ENCODE peak calls at places on chromosomes 6 and 20, in four cellular contexts. Y is neuronal stem cell, O is hepatocyte, L is HepG2. Z is an unnamed sample.
A peak's percentile ranks its signal among the peaks of the same experiment; 100 is the strongest.

GRCh38 chr6:77172578-77172977 is 290.7 kb downstream of the HTR1B start:
- DNase-seq in Y (no peak), O (no peak), L (no peak), Z (no peak)

GRCh38 chr6:112289039-112289566 is 34.7 kb upstream of the LAMA4 start:
- DNase-seq in Y (no peak), O (peak; percentile 74), L (no peak), Z (peak; percentile 33)

GRCh38 chr6:38131527-38131965 is 312.0 kb downstream of the ZFAND3 start:
- DNase-seq in Y (no peak), O (no peak), L (no peak), Z (no peak)

GRCh38 chr6:37222125-37222967 is 35.2 kb upstream of the TBC1D22B start:
- DNase-seq in Y (peak; percentile 87), O (peak; percentile 93), L (peak; percentile 91), Z (peak; percentile 97)

GRCh38 chr20:37630161-37630560 is 63.7 kb upstream of the CTNNBL1 start:
- DNase-seq in Y (no peak), O (peak; percentile 26), L (no peak), Z (no peak)

GRCh38 chr20:20890751-20891150 is 178.3 kb upstream of the RALGAPA2 start:
- DNase-seq in Y (no peak), O (no peak), L (no peak), Z (no peak)

GRCh38 chr20:52801628-52802006 is 170.5 kb upstream of the TSHZ2 start:
- DNase-seq in Y (no peak), O (no peak), L (no peak), Z (no peak)

GRCh38 chr6:37168809-37169457 is 1.0 kb upstream of the PIM1 start:
- DNase-seq in Y (no peak), O (no peak), L (no peak), Z (no peak)

GRCh38 chr6:160116411-160116810 is 5.2 kb upstream of the SLC22A1 start:
- DNase-seq in Y (no peak), O (no peak), L (no peak), Z (no peak)

GRCh38 chr20:39097889-39098288 is 135.7 kb downstream of the DHX35 start:
- DNase-seq in Y (no peak), O (no peak), L (no peak), Z (no peak)

GRCh38 chr6:85706272-85706671 is 63.6 kb upstream of the SYNCRIP start:
- DNase-seq in Y (no peak), O (no peak), L (no peak), Z (no peak)

GRCh38 chr6:37171141-37171969 is 1.4 kb downstream of the PIM1 start:
- DNase-seq in Y (peak; percentile 41), O (peak; percentile 51), L (no peak), Z (peak; percentile 64)

GRCh38 chr6:163617549-163617948 is 203.0 kb downstream of the QKI start:
- DNase-seq in Y (no peak), O (no peak), L (no peak), Z (no peak)

GRCh38 chr6:105675715-105676397 is 273.0 kb upstream of the PREP start:
- DNase-seq in Y (no peak), O (peak; percentile 12), L (no peak), Z (peak; percentile 8)

GRCh38 chr6:142051404-142051803 is 81.3 kb upstream of the GJE1 start:
- DNase-seq in Y (no peak), O (no peak), L (no peak), Z (no peak)

DNA sequence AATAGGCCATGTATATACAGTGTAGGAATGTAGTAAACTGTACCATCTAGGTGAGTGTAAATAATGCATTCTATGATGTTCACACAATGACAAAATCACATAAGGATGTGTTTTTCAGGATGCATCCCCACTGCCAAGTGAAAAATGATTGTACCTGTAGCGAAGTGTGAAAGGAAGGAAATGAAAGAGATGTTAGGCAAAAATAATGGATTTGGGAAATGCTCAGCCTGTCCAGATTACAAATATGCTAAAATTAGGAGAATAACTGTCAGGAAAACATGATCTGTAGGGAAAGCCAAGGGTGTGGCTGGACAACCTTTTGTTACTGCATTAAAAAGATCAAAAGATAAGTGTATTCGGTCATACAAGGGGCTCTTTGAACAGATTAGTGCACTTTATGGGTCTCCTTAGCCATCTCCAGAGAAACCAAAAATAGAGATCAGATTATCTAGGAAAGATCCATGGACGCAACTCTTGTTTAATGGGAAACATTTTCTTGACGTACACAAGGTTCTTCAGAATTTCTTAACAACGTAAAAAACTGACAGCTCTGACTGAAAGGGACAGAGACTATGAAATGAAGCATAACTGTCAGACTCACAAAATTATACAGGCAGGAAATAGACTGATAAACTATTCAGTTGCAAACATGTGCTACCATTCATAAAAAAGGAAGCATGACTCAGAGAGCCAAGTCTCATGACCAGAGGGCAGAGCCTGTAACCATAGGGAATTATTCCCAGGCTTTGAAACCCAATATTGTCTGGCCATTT is 253.6 kb upstream of the RAB32 start:
- DNase-seq in Y (no peak), O (peak; percentile 25), L (no peak), Z (no peak)
- H2AFZ ChIP-seq in Y (peak overlapping the region; percentile 6), O (no peak overlapping the region), L (no peak overlapping the region), Z (no peak overlapping the region)

GRCh38 chr20:50401587-50402343 is 108.4 kb upstream of the PTPN1 start:
- DNase-seq in Y (no peak), O (no peak), L (no peak), Z (no peak)

GRCh38 chr20:50405915-50406609 is 104.1 kb upstream of the PTPN1 start:
- DNase-seq in Y (no peak), O (no peak), L (peak; percentile 98), Z (no peak)

GRCh38 chr20:50404419-50405234 is 105.6 kb upstream of the PTPN1 start:
- DNase-seq in Y (no peak), O (no peak), L (no peak), Z (no peak)

GRCh38 chr20:50405235-50405914 is 104.8 kb upstream of the PTPN1 start:
- DNase-seq in Y (no peak), O (no peak), L (peak; percentile 78), Z (no peak)

DNA sequence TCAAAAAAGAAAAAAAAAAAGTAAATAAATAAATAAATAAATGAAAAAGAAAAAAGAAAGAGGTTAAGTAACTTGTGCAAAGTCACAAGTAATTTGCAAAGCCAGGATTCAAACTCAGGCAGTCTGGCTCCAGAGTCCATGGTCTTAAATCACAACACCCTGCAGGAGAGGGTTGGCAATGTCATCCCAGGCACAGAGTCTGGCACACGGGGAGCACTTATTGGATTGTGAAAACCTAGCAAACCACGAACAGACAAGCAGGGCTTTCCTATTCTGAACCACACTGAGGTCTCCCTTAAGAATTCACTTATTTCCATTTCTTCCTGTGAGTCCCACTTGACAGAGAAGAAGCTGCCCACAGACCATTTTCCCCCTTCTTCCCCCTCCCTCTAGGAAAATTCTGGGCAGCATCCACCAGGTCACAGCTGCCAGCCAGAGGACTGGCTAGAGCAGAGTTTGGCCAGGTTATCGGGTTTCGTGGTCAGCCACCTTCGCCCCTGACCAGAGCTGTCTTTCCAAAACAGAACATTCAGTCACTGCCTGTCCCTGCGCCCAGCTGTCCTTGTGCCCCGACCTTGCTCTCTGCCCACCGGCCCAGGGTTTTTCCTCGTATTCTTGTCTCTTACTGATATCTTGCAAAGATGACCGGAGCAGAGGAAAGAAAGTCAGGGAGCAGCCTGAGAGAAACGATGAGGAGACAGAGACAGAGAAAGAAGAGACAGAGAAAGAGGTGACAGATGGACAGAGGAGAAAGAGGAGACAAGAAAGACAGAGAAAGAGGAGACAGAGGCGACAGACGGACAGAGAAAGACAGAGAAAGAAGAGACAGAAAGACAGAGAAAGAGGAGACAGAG is 106.4 kb upstream of the PTPN1 start:
- DNase-seq in Y (no peak), O (no peak), L (no peak), Z (no peak)
- H2AFZ ChIP-seq in Y (no peak overlapping the region), O (no peak overlapping the region), L (no peak overlapping the region), Z (no peak overlapping the region)

DNA sequence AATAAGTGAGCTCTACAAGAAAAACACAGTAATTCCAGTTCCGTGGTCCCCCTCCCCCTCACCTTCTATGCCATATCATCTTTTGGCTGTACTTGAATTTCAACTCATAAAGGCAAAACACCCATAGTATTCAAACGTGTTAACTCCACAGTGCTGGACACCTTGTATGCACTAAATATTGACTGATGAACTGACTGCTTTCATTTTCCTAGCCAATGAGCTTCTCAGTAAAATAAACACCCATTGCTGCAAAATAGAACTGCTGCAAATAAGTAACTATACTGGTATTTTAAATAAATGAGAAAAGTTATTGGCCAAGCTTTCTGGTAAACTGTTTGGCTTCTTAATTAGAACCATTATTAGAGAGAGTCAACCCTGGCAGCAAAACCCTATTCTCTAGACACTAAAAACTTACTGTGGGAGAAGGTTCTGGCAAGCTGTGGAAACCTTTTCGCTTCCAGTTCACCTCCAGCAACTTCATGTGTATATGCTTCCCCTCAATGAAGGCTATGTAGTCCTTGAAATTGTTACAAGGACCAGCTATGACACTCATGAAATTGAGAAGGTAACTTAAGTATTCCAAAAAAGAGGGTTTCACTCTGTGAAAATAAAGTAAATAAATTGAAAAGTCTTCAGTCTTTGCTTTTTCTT is 86.0 kb downstream of the MBOAT1 start:
- DNase-seq in Y (no peak), O (no peak), L (no peak), Z (no peak)
- H2AFZ ChIP-seq in Y (no peak overlapping the region), O (no peak overlapping the region), L (no peak overlapping the region), Z (peak overlapping the region; percentile 78)

GRCh38 chr6:168264593-168265335 is 54.8 kb downstream of the DACT2 start:
- DNase-seq in Y (no peak), O (peak; percentile 74), L (peak; percentile 91), Z (no peak)
- H2AFZ ChIP-seq in Y (peak overlapping the region; percentile 3), O (no peak overlapping the region), L (peak overlapping the region; percentile 57), Z (no peak overlapping the region)

GRCh38 chr20:63837134-63837429 is 6.0 kb upstream of the ZBTB46 start:
- DNase-seq in Y (no peak), O (no peak), L (no peak), Z (no peak)
- H2AFZ ChIP-seq in Y (peak overlapping the region; percentile 69), O (no peak overlapping the region), L (no peak overlapping the region), Z (no peak overlapping the region)

GRCh38 chr6:28940294-28940858 is 16.6 kb upstream of the TRIM27 start:
- DNase-seq in Y (peak; percentile 63), O (peak; percentile 63), L (peak; percentile 43), Z (peak; percentile 70)

GRCh38 chr6:28943223-28943556 is 19.4 kb upstream of the TRIM27 start:
- DNase-seq in Y (no peak), O (no peak), L (no peak), Z (peak; percentile 27)

GRCh38 chr6:28941681-28942448 is 18.1 kb upstream of the TRIM27 start:
- DNase-seq in Y (no peak), O (peak; percentile 88), L (no peak), Z (peak; percentile 70)

GRCh38 chr6:28943557-28944411 is 20.0 kb upstream of the TRIM27 start:
- DNase-seq in Y (peak; percentile 77), O (peak; percentile 84), L (peak; percentile 84), Z (peak; percentile 91)

DNA sequence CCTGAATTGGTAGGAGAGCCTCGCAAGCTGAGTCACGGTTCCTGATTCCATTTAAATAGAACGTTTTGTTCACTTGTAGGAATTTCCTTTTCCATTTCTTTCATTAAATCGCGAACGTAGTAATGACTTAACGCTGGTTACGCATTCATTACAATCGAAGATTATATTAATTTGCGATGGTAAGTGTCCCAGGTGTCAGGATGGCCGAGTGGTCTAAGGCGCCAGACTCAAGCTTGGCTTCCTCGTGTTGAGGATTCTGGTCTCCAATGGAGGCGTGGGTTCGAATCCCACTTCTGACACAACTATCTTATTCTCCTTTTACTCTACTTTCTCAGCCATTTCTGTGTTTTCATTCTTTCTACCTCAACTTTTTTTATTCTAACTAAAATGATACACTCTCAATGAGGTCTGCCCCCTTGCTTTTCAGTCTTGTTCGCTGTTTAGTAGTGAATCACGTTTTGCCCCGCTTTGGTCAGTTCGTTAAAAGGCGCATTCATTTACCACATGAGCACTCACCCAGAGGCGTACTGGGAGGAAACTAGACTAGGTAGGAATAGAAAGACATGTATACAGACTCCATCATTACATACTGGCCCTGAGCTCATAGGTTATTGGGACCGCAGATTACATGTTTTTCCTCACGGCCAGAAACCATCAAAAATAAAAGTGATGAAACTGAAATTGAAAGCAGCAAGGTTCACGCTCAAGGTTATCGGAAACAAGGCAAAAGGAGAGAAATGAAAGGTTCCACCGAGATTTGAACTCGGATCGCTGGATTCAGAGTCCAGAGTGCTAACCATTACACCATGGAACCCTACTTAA is 17.3 kb upstream of the TRIM27 start:
- DNase-seq in Y (peak; percentile 83), O (peak; percentile 92), L (peak; percentile 89), Z (peak; percentile 89)
- H2AFZ ChIP-seq in Y (peak overlapping the region; percentile 94), O (peak overlapping the region; percentile 83), L (peak overlapping the region; percentile 98), Z (peak overlapping the region; percentile 87)